ENCODE peak calls at places on chromosomes 6 and 20, in ten cellular contexts. V, T, P, F, C, S, M, U, Y and N are unnamed samples.

GRCh38 chr20:51797357-51798025 is 4.8 kb downstream of the SALL4 start:
- DNase-seq in V (no peak), T (peak; percentile 68), P (no peak), F (no peak), C (no peak), S (no peak), M (no peak), U (no peak), Y (no peak), N (no peak)

GRCh38 chr6:142566628-142567396 is 265.0 kb downstream of the ADGRG6 start:
- DNase-seq in V (peak; percentile 66), T (peak; percentile 61), P (peak; percentile 39), F (no peak), C (peak; percentile 8), S (no peak), M (peak; percentile 80), U (peak; percentile 71), Y (peak; percentile 40), N (peak; percentile 34)

GRCh38 chr20:48040491-48040890 is 255.2 kb upstream of the SULF2 start:
- DNase-seq in V (no peak), T (no peak), P (no peak), F (no peak), C (no peak), S (no peak), M (no peak), U (no peak), Y (no peak), N (no peak)

GRCh38 chr20:16007978-16008377 is 565.3 kb downstream of the KIF16B start:
- DNase-seq in V (no peak), T (no peak), P (no peak), F (no peak), C (no peak), S (no peak), M (no peak), U (no peak), Y (no peak), N (no peak)

GRCh38 chr20:50915424-50915823 is 15.8 kb downstream of the ADNP start:
- DNase-seq in V (no peak), T (no peak), P (no peak), F (no peak), C (no peak), S (no peak), M (no peak), U (no peak), Y (no peak), N (no peak)

GRCh38 chr6:44733868-44734267 is 346.4 kb downstream of the CDC5L start:
- DNase-seq in V (no peak), T (no peak), P (no peak), F (no peak), C (no peak), S (no peak), M (peak; percentile 36), U (peak; percentile 44), Y (no peak), N (no peak)

GRCh38 chr6:144352310-144352709 is 67.2 kb downstream of the UTRN start:
- DNase-seq in V (no peak), T (no peak), P (no peak), F (no peak), C (no peak), S (no peak), M (no peak), U (no peak), Y (no peak), N (no peak)

GRCh38 chr6:14118444-14118843 is 872 bp downstream of the CD83 start:
- DNase-seq in V (no peak), T (no peak), P (no peak), F (no peak), C (no peak), S (no peak), M (no peak), U (no peak), Y (no peak), N (no peak)

GRCh38 chr6:137494281-137494966 is at the start of gene OLIG3:
- DNase-seq in V (peak; percentile 40), T (peak; percentile 37), P (no peak), F (no peak), C (no peak), S (no peak), M (no peak), U (no peak), Y (no peak), N (no peak)

GRCh38 chr6:111776236-111777189 is 96.7 kb downstream of the FYN start:
- DNase-seq in V (no peak), T (no peak), P (no peak), F (no peak), C (no peak), S (no peak), M (no peak), U (no peak), Y (no peak), N (no peak)

GRCh38 chr6:32154514-32155161 is 697 bp downstream of the PPT2 start:
- DNase-seq in V (peak; percentile 61), T (no peak), P (peak; percentile 47), F (peak; percentile 85), C (peak; percentile 56), S (peak; percentile 80), M (peak; percentile 87), U (peak; percentile 47), Y (no peak), N (peak; percentile 74)

GRCh38 chr6:166167801-166168615 is at the start of gene TBXT:
- DNase-seq in V (peak; percentile 19), T (no peak), P (no peak), F (no peak), C (no peak), S (no peak), M (no peak), U (no peak), Y (no peak), N (no peak)

GRCh38 chr20:45128066-45128465 is 3.8 kb upstream of the WFDC12 start:
- DNase-seq in V (no peak), T (no peak), P (no peak), F (no peak), C (no peak), S (no peak), M (no peak), U (no peak), Y (no peak), N (no peak)

GRCh38 chr6:82750570-82750969 is 315.1 kb downstream of the UBE3D start:
- DNase-seq in V (no peak), T (no peak), P (no peak), F (no peak), C (no peak), S (no peak), M (no peak), U (no peak), Y (no peak), N (no peak)